ENCODE peak calls at places on chromosomes 11 and 22, in four cellular contexts. K is osteocyte, P is cardiac muscle cell, L is GM06990. W is an unnamed sample.

GRCh38 chr11:59582006-59582405 is 33.6 kb downstream of the OSBP start:
- DNase-seq in L (no peak), P (no peak), K (no peak), W (no peak)

GRCh38 chr11:111715142-111715816 is 50.9 kb downstream of the PPP2R1B start:
- DNase-seq in L (no peak), K (no peak), P (no peak), W (no peak)

GRCh38 chr22:49326558-49326957 is 501.1 kb downstream of the BRD1 start:
- DNase-seq in K (peak; percentile 69), L (no peak), P (no peak), W (no peak)

GRCh38 chr11:96162816-96163499 is 180.0 kb downstream of the MAML2 start:
- DNase-seq in L (no peak), P (peak; percentile 98), K (no peak), W (peak; percentile 30)

GRCh38 chr22:29459773-29460172 is 20.2 kb upstream of the NEFH start:
- DNase-seq in P (no peak), L (no peak), K (no peak), W (no peak)

GRCh38 chr11:31788066-31788465 is 23.1 kb downstream of the PAX6 start:
- DNase-seq in P (no peak), K (no peak), L (no peak), W (no peak)

GRCh38 chr22:31944700-31945477 is 554 bp downstream of the YWHAH start:
- DNase-seq in K (peak; percentile 86), P (peak; percentile 19), L (peak; percentile 27), W (no peak)

GRCh38 chr22:19931514-19931913 is 10.1 kb upstream of the COMT start:
- DNase-seq in P (no peak), L (no peak), K (no peak), W (no peak)

GRCh38 chr22:43060213-43060612 is 29.0 kb downstream of the TTLL1 start:
- DNase-seq in K (no peak), P (peak; percentile 26), L (peak; percentile 51), W (peak; percentile 32)

GRCh38 chr22:39685336-39686177 is 115.0 kb downstream of the CACNA1I start:
- DNase-seq in P (no peak), L (no peak), K (no peak), W (no peak)

GRCh38 chr11:35553021-35553420 is 27.6 kb upstream of the PAMR1 start:
- DNase-seq in P (no peak), L (no peak), K (no peak), W (no peak)

GRCh38 chr11:61698173-61698965 is 18.2 kb downstream of the DAGLA start:
- DNase-seq in P (no peak), K (no peak), L (no peak), W (no peak)

GRCh38 chr11:38788591-38788990 is 2190.6 kb upstream of the RAG2 start:
- DNase-seq in P (no peak), L (no peak), K (no peak), W (no peak)

GRCh38 chr11:118289411-118289810 is 15.1 kb upstream of the CD3E start:
- DNase-seq in K (no peak), P (no peak), L (no peak), W (no peak)

GRCh38 chr11:118319031-118319814 is 14.7 kb downstream of the CD3E start:
- DNase-seq in L (no peak), P (no peak), K (no peak), W (no peak)

GRCh38 chr22:22480940-22481339 is 27.6 kb downstream of the ZNF280B start:
- DNase-seq in K (no peak), L (no peak), P (no peak), W (no peak)

GRCh38 chr22:49334976-49335375 is 492.7 kb downstream of the BRD1 start:
- DNase-seq in K (peak; percentile 67), P (no peak), L (no peak), W (no peak)

GRCh38 chr11:83070878-83071640 is 638 bp downstream of the RAB30 start:
- DNase-seq in L (no peak), K (no peak), P (peak; percentile 30), W (no peak)

DNA sequence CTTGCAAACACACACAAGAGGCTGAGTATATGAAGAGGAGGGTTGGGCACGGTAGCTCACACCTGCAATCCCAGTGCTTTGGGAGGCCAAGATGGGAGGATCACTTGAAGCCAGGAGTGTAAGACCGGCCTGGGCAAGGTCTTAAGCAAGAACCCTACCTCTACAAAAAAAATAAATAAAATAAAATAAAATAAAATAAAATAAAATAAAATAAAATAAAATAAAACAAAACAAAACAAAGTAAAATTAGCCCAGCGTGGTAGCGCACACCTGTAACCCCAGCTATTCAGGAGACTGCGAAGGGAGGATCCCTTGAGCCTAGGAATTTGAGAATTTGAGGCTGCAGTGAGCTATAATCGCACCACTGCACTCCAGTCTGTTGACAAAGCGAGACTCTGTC is 337.9 kb downstream of the SHANK2 start:
- DNase-seq in P (no peak), L (no peak), K (no peak), W (no peak)
- TF ChIP-seq CTCF in P (no peak), L (no peak), K (no peak), W (no peak)

GRCh38 chr11:11538277-11538960 is 83.4 kb downstream of the GALNT18 start:
- DNase-seq in P (no peak), L (no peak), K (no peak), W (no peak)
- TF ChIP-seq CTCF in P (no peak), L (no peak), K (no peak), W (no peak)

GRCh38 chr11:92826136-92826535 is 143.3 kb upstream of the MTNR1B start:
- DNase-seq in L (no peak), P (peak; percentile 5), K (no peak), W (no peak)

GRCh38 chr11:92827132-92827531 is 142.3 kb upstream of the MTNR1B start:
- DNase-seq in K (no peak), P (no peak), L (no peak), W (no peak)

GRCh38 chr11:92828576-92828975 is 140.9 kb upstream of the MTNR1B start:
- DNase-seq in L (no peak), P (no peak), K (no peak), W (no peak)

GRCh38 chr11:92829121-92829520 is 140.3 kb upstream of the MTNR1B start:
- DNase-seq in L (no peak), P (no peak), K (no peak), W (no peak)

GRCh38 chr11:92826597-92826996 is 142.9 kb upstream of the MTNR1B start:
- DNase-seq in K (no peak), P (no peak), L (no peak), W (no peak)
- TF ChIP-seq CTCF in K (peak; percentile 17), P (peak; percentile 3), L (no peak), W (no peak)

GRCh38 chr11:64644348-64645242 is 53.6 kb downstream of the SLC22A12 start:
- DNase-seq in P (peak; percentile 21), K (no peak), L (no peak), W (no peak)
- TF ChIP-seq CTCF in P (peak; percentile 15), K (no peak), L (peak; percentile 8), W (no peak)

DNA sequence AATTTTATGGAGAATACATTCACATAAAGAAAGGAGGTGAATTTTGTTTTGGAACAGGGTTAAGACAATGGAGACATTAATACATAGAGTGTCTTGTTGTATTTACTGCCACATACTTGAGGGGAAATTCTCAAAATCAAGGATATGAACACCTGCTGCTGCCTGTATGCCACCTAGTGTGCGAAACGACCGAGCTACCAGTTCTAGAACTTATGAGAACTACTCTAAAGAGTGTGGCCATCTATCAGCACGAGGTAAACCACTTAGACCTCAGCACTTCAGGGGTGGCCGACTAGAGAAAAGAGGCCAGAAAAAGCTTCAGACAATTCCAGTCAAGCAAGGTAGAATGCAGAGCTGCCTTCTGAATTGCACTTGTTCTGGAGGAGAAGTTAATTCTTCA is 1.5 kb upstream of the AGBL2 start:
- DNase-seq in K (peak; percentile 53), L (no peak), P (no peak), W (no peak)
- TF ChIP-seq CTCF in K (no peak), L (peak; percentile 24), P (no peak), W (no peak)

GRCh38 chr22:46931414-46931813 is 169.0 kb downstream of the TBC1D22A start:
- DNase-seq in P (peak; percentile 29), K (peak; percentile 62), L (no peak), W (no peak)
- TF ChIP-seq CTCF in P (peak; percentile 29), K (peak; percentile 17), L (no peak), W (no peak)

GRCh38 chr11:75481602-75482309 is 44.0 kb downstream of the GDPD5 start:
- DNase-seq in L (no peak), K (no peak), P (no peak), W (no peak)

GRCh38 chr11:75480890-75481190 is 44.9 kb downstream of the GDPD5 start:
- DNase-seq in K (no peak), P (no peak), L (no peak), W (no peak)

GRCh38 chr11:75480185-75480889 is 45.4 kb downstream of the GDPD5 start:
- DNase-seq in P (no peak), K (no peak), L (peak; percentile 26), W (no peak)

GRCh38 chr11:75482310-75482606 is 43.5 kb downstream of the GDPD5 start:
- DNase-seq in L (no peak), P (no peak), K (no peak), W (no peak)

GRCh38 chr11:75482931-75483469 is 42.7 kb downstream of the GDPD5 start:
- DNase-seq in P (no peak), L (no peak), K (no peak), W (no peak)
- TF ChIP-seq CTCF in P (no peak), L (no peak), K (no peak), W (no peak)

GRCh38 chr11:122362381-122362780 is 246.4 kb upstream of the BLID start:
- DNase-seq in K (no peak), L (no peak), P (no peak), W (no peak)

GRCh38 chr11:122365545-122366380 is 249.7 kb upstream of the BLID start:
- DNase-seq in K (no peak), L (no peak), P (no peak), W (no peak)

GRCh38 chr11:122363306-122363705 is 247.3 kb upstream of the BLID start:
- DNase-seq in K (no peak), L (no peak), P (no peak), W (no peak)

GRCh38 chr11:122355968-122356367 is 240.0 kb upstream of the BLID start:
- DNase-seq in L (no peak), K (no peak), P (no peak), W (no peak)

DNA sequence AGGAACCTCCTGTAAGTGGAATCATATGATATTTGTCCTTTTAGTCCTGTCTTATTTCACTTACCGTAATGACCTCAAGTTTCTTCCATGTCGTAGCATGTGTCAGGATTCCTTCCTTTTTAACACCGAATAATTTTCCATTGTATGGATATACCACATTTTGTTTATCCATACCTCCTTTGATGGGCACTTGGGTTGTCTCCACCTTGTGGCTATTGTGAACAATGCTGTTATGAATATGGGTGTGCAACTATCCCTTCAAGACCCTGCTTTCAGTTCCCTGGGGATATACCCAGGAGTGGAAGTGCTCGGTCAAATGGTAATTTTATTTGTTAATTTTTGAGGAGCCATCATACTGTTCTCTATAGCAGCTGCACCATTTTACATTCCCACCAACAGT is 244.9 kb upstream of the BLID start:
- DNase-seq in K (no peak), P (no peak), L (no peak), W (no peak)
- TF ChIP-seq CTCF in K (no peak), P (no peak), L (peak; percentile 20), W (no peak)

DNA sequence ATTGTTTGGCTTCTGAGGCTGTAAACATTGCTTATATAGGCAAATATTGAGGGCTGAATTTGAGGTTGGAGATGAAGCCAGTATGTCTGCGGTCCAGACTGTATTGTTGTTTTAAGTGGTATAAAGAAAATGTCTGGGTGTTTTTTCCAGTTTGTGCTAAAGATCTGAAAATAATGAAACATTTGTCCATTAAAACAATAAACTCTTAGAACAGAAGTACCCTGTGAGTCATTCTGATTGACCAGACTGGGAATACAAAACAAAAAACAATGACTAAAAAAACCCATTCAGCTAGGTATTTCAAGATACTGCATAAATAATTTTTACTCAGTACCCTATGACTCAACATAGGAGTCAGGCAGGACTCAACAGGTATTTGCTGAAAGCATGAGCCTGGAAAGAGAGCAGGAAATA is 20.4 kb downstream of the ALKBH8 start:
- DNase-seq in P (peak; percentile 49), L (no peak), K (no peak), W (no peak)
- TF ChIP-seq CTCF in P (no peak), L (no peak), K (no peak), W (no peak)

W was measured in D721Med.